ENCODE peak calls at places on chromosomes 7 and 10, in four cellular contexts. H, V, M and K are unnamed samples.

GRCh38 chr7:24290004-24290641 is 6.1 kb downstream of the NPY start:
- DNase-seq in H (no peak), V (no peak), M (peak; percentile 2), K (peak; percentile 54)

GRCh38 chr10:48231178-48231577 is 43.3 kb downstream of the FRMPD2 start:
- DNase-seq in H (no peak), V (no peak), M (peak; percentile 68), K (no peak)

GRCh38 chr7:26705567-26705966 is 158.8 kb downstream of the SKAP2 start:
- DNase-seq in H (no peak), V (no peak), M (peak; percentile 37), K (peak; percentile 77)

GRCh38 chr7:135341049-135341448 is 107.4 kb downstream of the STRA8 start:
- DNase-seq in H (no peak), V (no peak), M (no peak), K (no peak)

GRCh38 chr10:15518256-15518655 is 147.2 kb upstream of the FAM171A1 start:
- DNase-seq in H (no peak), V (no peak), M (no peak), K (peak; percentile 11)

GRCh38 chr10:96794786-96795733 is 37.0 kb upstream of the LCOR start:
- DNase-seq in H (no peak), V (no peak), M (no peak), K (no peak)

GRCh38 chr10:34815174-34816066 is at the start of gene PARD3:
- DNase-seq in H (no peak), V (peak; percentile 83), M (peak; percentile 74), K (peak; percentile 76)

GRCh38 chr7:101901661-101902491 is 84.5 kb downstream of the CUX1 start:
- DNase-seq in H (no peak), V (no peak), M (no peak), K (peak; percentile 74)

GRCh38 chr10:96512524-96512991 is 1.2 kb downstream of the TLL2 start:
- DNase-seq in H (no peak), V (no peak), M (peak; percentile 20), K (no peak)

GRCh38 chr7:14144538-14144937 is 155.1 kb upstream of the ETV1 start:
- DNase-seq in H (no peak), V (no peak), M (no peak), K (no peak)

GRCh38 chr7:41107330-41107937 is 595.5 kb downstream of the INHBA start:
- DNase-seq in H (no peak), V (no peak), M (no peak), K (peak; percentile 70)

GRCh38 chr10:123807444-123808035 is 84.1 kb downstream of the CPXM2 start:
- DNase-seq in H (no peak), V (no peak), M (no peak), K (no peak)

GRCh38 chr7:85186083-85186520 is 754 bp downstream of the SEMA3D start:
- DNase-seq in H (no peak), V (peak; percentile 61), M (peak; percentile 16), K (peak; percentile 30)

GRCh38 chr7:134890246-134891240 is 95.8 kb upstream of the AGBL3 start:
- DNase-seq in H (no peak), V (no peak), M (no peak), K (peak; percentile 76)

GRCh38 chr7:112092306-112093090 is 113.7 kb downstream of the DOCK4 start:
- DNase-seq in H (no peak), V (no peak), M (no peak), K (no peak)

GRCh38 chr10:116215651-116216050 is 57.4 kb downstream of the GFRA1 start:
- DNase-seq in H (no peak), V (no peak), M (no peak), K (no peak)

GRCh38 chr7:93964813-93965212 is 39.3 kb downstream of the BET1 start:
- DNase-seq in H (no peak), V (no peak), M (no peak), K (no peak)

GRCh38 chr7:154503962-154504550 is 451.9 kb downstream of the DPP6 start:
- DNase-seq in H (no peak), V (no peak), M (no peak), K (no peak)

GRCh38 chr7:36796850-36797618 is 72.7 kb upstream of the AOAH start:
- DNase-seq in H (no peak), V (no peak), M (no peak), K (no peak)

GRCh38 chr10:100713859-100714565 is 31.4 kb upstream of the PAX2 start:
- DNase-seq in H (no peak), V (no peak), M (no peak), K (no peak)

GRCh38 chr7:119270045-119270464 is 1002.9 kb upstream of the KCND2 start:
- DNase-seq in H (no peak), V (peak; percentile 17), M (peak; percentile 64), K (peak; percentile 28)

GRCh38 chr10:32943854-32944661 is 14.0 kb downstream of the ITGB1 start:
- DNase-seq in H (no peak), V (peak; percentile 70), M (no peak), K (no peak)

GRCh38 chr10:17431871-17432311 is 22.5 kb downstream of the ST8SIA6 start:
- DNase-seq in H (no peak), V (no peak), M (no peak), K (peak; percentile 15)

GRCh38 chr7:36155811-36156361 is 2.8 kb downstream of the EEPD1 start:
- DNase-seq in H (no peak), V (no peak), M (peak; percentile 90), K (peak; percentile 62)

GRCh38 chr7:41579961-41580935 is 122.6 kb downstream of the INHBA start:
- DNase-seq in H (no peak), V (no peak), M (no peak), K (peak; percentile 56)

GRCh38 chr7:40148671-40149070 is 13.9 kb downstream of the SUGCT start:
- DNase-seq in H (no peak), V (no peak), M (no peak), K (no peak)

GRCh38 chr10:86693721-86694369 is 25.5 kb downstream of the LDB3 start:
- DNase-seq in H (peak; percentile 47), V (no peak), M (peak; percentile 57), K (no peak)

DNA sequence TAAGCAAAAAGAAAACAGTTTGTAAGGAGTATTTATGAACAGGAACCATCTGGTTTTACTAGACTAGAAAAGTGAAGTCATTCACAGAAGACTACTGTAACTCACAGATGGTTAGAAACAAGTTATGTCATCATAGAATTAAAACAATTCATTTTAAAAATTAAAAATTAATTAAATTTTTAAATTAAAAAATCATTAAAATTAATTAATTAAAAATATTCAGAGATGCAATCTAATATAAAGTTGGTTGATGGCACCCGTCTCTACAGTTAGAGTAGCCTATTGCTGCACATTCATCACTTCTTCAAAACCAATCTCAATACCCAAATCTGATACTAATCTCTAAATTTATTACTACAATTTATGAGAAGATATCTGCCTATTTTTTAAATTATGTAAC is 454.8 kb upstream of the NUPR2 start:
- DNase-seq in H (no peak), V (no peak), M (no peak), K (no peak)
- H3K9me3 ChIP-seq in H (no peaks in the 10 kb centered on the region), V (no peaks in the 10 kb centered on the region), M (no peaks in the 10 kb centered on the region), K (no peaks in the 10 kb centered on the region)

GRCh38 chr10:18571076-18571475 is 80.3 kb downstream of the NSUN6 start:
- DNase-seq in H (no peak), V (no peak), M (no peak), K (no peak)

GRCh38 chr10:18565006-18565405 is 86.4 kb downstream of the NSUN6 start:
- DNase-seq in H (no peak), V (no peak), M (no peak), K (no peak)

GRCh38 chr10:18566177-18566576 is 85.2 kb downstream of the NSUN6 start:
- DNase-seq in H (no peak), V (no peak), M (no peak), K (no peak)

GRCh38 chr10:18563003-18563726 is 88.2 kb downstream of the NSUN6 start:
- DNase-seq in H (no peak), V (no peak), M (no peak), K (no peak)

DNA sequence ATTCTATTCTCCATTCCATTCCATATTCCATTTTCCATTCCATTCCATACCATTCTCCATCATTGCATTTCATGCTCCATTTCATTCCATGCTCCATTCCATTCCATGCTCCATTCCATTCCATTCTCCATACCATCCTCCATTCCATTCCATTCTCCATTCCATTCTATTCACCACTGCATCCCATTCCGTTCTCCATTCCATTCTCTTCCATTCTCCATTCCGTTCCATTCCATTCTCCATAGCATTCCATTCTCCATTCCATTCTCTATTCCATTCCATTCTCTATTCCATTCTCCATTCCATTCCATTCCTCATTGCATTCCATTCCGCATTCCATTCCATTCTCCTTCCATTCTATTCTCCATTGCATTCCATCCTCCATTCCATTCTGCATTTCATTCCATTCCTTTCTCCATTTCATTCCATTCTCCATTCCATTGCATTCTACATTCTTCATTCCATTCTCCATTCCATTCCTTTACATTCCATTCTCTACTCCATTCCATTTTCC is 84.0 kb downstream of the NSUN6 start:
- DNase-seq in H (no peak), V (no peak), M (no peak), K (no peak)
- H3K9me3 ChIP-seq in H (no peaks in the 10 kb centered on the region), V (no peaks in the 10 kb centered on the region), M (no peaks in the 10 kb centered on the region), K (peaks cover 2% of the 10 kb centered on the region)

GRCh38 chr10:128474571-128474970 is 348.3 kb upstream of the MKI67 start:
- DNase-seq in H (no peak), V (no peak), M (no peak), K (no peak)

GRCh38 chr10:128471151-128471550 is 344.9 kb upstream of the MKI67 start:
- DNase-seq in H (no peak), V (no peak), M (no peak), K (no peak)

GRCh38 chr10:128473396-128473795 is 347.2 kb upstream of the MKI67 start:
- DNase-seq in H (no peak), V (no peak), M (no peak), K (no peak)

GRCh38 chr10:128470302-128470962 is 344.2 kb upstream of the MKI67 start:
- DNase-seq in H (no peak), V (no peak), M (no peak), K (no peak)

DNA sequence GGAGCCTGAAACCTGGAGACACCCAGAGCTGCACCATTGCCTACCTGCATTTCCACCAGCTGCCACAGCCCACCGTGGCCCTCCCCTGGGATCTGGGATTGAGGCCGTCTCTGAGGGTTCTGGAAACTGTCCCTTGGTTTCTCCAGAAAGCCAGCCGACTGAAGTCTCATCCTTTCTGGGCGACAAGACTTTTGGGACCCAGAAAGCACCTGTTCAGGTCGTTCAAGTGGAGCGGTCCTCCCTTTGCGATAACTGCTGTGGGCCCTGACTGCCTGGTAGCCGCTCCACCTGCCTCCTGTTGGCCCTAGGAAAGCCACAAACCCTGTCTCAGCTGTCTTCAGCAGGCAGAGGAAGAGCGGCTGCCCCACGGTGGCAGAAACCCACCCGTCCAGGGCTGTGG is 346.0 kb upstream of the MKI67 start:
- DNase-seq in H (no peak), V (no peak), M (no peak), K (no peak)
- H3K9me3 ChIP-seq in H (no peaks in the 10 kb centered on the region), V (no peaks in the 10 kb centered on the region), M (no peaks in the 10 kb centered on the region), K (no peaks in the 10 kb centered on the region)

GRCh38 chr10:129838794-129839193 is 125.3 kb downstream of the EBF3 start:
- DNase-seq in H (no peak), V (no peak), M (no peak), K (no peak)
- H3K9me3 ChIP-seq in H (no peaks in the 10 kb centered on the region), V (no peaks in the 10 kb centered on the region), M (no peaks in the 10 kb centered on the region), K (no peaks in the 10 kb centered on the region)